ENCODE peak calls at places on chromosomes 6 and 20, in eight cellular contexts. V, P, D, E, U, B, F and S are unnamed samples.
A peak's percentile ranks its signal among the peaks of the same experiment; 100 is the strongest.

GRCh38 chr6:98657764-98658163 is 176.6 kb upstream of the POU3F2 start:
- DNase-seq in F (no peak), V (peak; percentile 57), U (no peak), D (no peak), E (no peak), B (peak; percentile 74), P (no peak), S (no peak)

GRCh38 chr6:166466178-166467122 is 83.7 kb upstream of the MPC1 start:
- DNase-seq in B (no peak), P (no peak), D (no peak), U (no peak), F (no peak), V (no peak), E (no peak), S (no peak)

GRCh38 chr6:32845381-32845884 is 1.6 kb upstream of the PSMB8 start:
- DNase-seq in U (no peak), E (no peak), D (no peak), P (no peak), B (no peak), F (peak; percentile 41), V (no peak), S (peak; percentile 27)

GRCh38 chr20:33992145-33992922 is 1.4 kb upstream of the RALY start:
- DNase-seq in P (no peak), D (no peak), E (no peak), U (no peak), V (no peak), F (no peak), B (no peak), S (peak; percentile 5)

GRCh38 chr6:156867121-156867520 is 89.9 kb downstream of the ARID1B start:
- DNase-seq in P (no peak), F (no peak), D (no peak), V (no peak), U (no peak), E (no peak), B (no peak), S (no peak)

GRCh38 chr6:100415780-100416179 is 48.9 kb downstream of the SIM1 start:
- DNase-seq in D (no peak), V (no peak), E (no peak), B (no peak), P (no peak), F (no peak), U (no peak), S (no peak)

GRCh38 chr6:2714359-2714895 is 36.3 kb downstream of the MYLK4 start:
- DNase-seq in V (no peak), B (no peak), F (no peak), E (no peak), D (no peak), U (no peak), P (no peak), S (no peak)

GRCh38 chr6:54722328-54722727 is 124.2 kb upstream of the FAM83B start:
- DNase-seq in E (no peak), D (no peak), V (no peak), U (peak; percentile 39), B (no peak), F (no peak), P (no peak), S (no peak)

GRCh38 chr6:149867876-149868640 is 3.9 kb upstream of the LRP11 start:
- DNase-seq in U (no peak), D (no peak), B (no peak), F (no peak), E (no peak), P (no peak), V (no peak), S (no peak)

GRCh38 chr6:10599046-10599445 is 77.9 kb downstream of the GCNT2 start:
- DNase-seq in F (no peak), E (no peak), U (no peak), V (no peak), D (no peak), P (no peak), B (no peak), S (no peak)

GRCh38 chr6:130602151-130602770 is 224.9 kb upstream of the SMLR1 start:
- DNase-seq in E (no peak), B (no peak), P (no peak), U (no peak), V (no peak), F (no peak), D (no peak), S (no peak)

GRCh38 chr6:12504325-12504966 is 212.1 kb upstream of the PHACTR1 start:
- DNase-seq in U (no peak), V (no peak), P (no peak), E (no peak), B (no peak), D (no peak), F (peak; percentile 41), S (no peak)

GRCh38 chr6:146433881-146434741 is 109.5 kb upstream of the RAB32 start:
- DNase-seq in B (no peak), U (no peak), D (no peak), P (no peak), V (no peak), E (no peak), F (no peak), S (no peak)

GRCh38 chr20:49483018-49483705 is 694 bp upstream of the KCNB1 start:
- DNase-seq in B (no peak), V (no peak), P (no peak), F (peak; percentile 41), D (no peak), E (no peak), U (no peak), S (no peak)

GRCh38 chr6:118706702-118707101 is 55.3 kb upstream of the CEP85L start:
- DNase-seq in E (no peak), D (no peak), U (no peak), P (no peak), V (no peak), F (no peak), B (no peak), S (no peak)

GRCh38 chr6:137673603-137674002 is 179.4 kb upstream of the OLIG3 start:
- DNase-seq in E (no peak), V (no peak), U (no peak), D (no peak), P (no peak), B (no peak), F (no peak), S (no peak)

GRCh38 chr6:33872761-33873160 is 69.0 kb upstream of the MLN start:
- DNase-seq in E (peak; percentile 21), F (no peak), B (no peak), D (no peak), P (no peak), V (no peak), U (no peak), S (no peak)

GRCh38 chr20:62782149-62782892 is 14.0 kb upstream of the MRGBP start:
- DNase-seq in V (no peak), P (no peak), E (no peak), B (no peak), D (no peak), U (no peak), F (no peak), S (no peak)
- TF ChIP-seq CTCF in V (no peak), P (no peak), E (no peak), B (no peak), D (no peak), U (no peak), F (peak; percentile 5), S (no peak)

DNA sequence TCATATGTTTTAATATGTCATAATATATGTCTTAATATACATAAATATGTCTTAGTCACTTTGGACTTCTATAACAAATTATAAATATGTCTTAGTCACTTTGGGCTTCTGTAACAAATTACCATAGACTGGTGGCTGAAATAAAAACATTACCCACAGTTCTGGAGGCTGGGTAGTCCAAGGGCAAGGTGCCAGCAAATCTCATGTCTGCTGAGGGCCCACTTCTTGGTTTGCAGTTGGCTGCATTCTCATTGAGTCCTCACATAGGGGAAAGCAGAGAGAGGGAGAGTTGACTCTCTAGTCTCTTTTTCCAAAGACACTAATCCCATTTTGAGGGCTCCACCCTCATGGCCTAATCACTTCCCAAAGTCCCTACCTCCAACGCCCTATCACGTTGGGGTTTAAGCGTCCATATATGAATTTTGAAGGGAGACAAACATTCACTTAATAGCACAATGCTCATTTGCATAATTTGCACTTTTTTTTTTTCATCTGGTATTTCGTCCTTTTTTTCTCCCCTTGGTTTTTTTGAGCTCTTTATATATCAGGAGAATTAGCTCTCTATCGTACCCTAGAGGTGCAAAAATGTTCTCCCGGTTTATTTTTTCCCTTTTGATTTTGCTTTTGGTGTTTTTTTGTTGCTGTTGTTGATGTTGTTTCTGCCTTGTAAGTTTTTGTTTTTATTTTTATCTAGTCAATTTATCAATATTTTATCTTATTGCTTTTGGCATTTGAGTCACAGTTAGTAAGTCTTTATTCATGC is 266.4 kb downstream of the PLCB1 start:
- DNase-seq in P (no peak), D (no peak), U (no peak), F (no peak), V (no peak), B (no peak), E (no peak), S (no peak)
- TF ChIP-seq CTCF in P (no peak), D (no peak), U (no peak), F (no peak), V (peak; percentile 34), B (no peak), E (no peak), S (no peak)

GRCh38 chr6:134686071-134686470 is 263.8 kb downstream of the ALDH8A1 start:
- DNase-seq in D (no peak), F (no peak), P (no peak), V (no peak), B (no peak), U (no peak), E (no peak), S (no peak)
- TF ChIP-seq CTCF in D (no peak), F (no peak), P (no peak), V (no peak), B (no peak), U (no peak), E (no peak), S (no peak)

GRCh38 chr6:24257282-24257681 is 100.6 kb downstream of the DCDC2 start:
- DNase-seq in V (no peak), F (no peak), U (no peak), P (no peak), E (no peak), B (no peak), D (no peak), S (no peak)
- TF ChIP-seq CTCF in V (peak; percentile 35), F (no peak), U (no peak), P (no peak), E (no peak), B (no peak), D (no peak), S (no peak)

GRCh38 chr20:32237419-32237818 is 29.7 kb downstream of the POFUT1 start:
- DNase-seq in B (no peak), U (no peak), P (no peak), D (no peak), V (no peak), F (no peak), E (no peak), S (no peak)
- TF ChIP-seq CTCF in B (no peak), U (no peak), P (no peak), D (no peak), V (no peak), F (no peak), E (no peak), S (no peak)